ENCODE peak calls at places on chromosomes 11 and 22, in seven cellular contexts. E is pancreas, N is fibroblast of mammary gland, B is ovary, I is brain microvascular endothelial cell, F is left ventricle myocardium inferior, D is lower leg skin. Z is an unnamed sample.

GRCh38 chr11:85661972-85662664 is 2.8 kb downstream of the CREBZF start:
- DNase-seq in F (no peak), B (no peak), I (no peak), N (peak), E (no peak), D (no peak), Z (no peak)

GRCh38 chr11:10201343-10201742 is 92.7 kb downstream of the SBF2 start:
- DNase-seq in B (no peak), E (no peak), I (no peak), N (no peak), D (no peak), F (no peak), Z (no peak)

GRCh38 chr22:27170491-27170890 is 513.1 kb downstream of the MIAT start:
- DNase-seq in E (no peak), B (peak), D (no peak), F (no peak), I (peak), N (peak), Z (no peak)

GRCh38 chr22:29768052-29768680 is 997 bp downstream of the UQCR10 start:
- DNase-seq in N (no peak), I (no peak), D (no peak), F (no peak), B (no peak), E (no peak), Z (no peak)

GRCh38 chr11:61477734-61478148 is 30.8 kb upstream of the LRRC10B start:
- DNase-seq in I (no peak), E (peak), F (peak), B (peak), D (no peak), N (peak), Z (no peak)

GRCh38 chr22:22348127-22348814 is 103.7 kb downstream of the VPREB1 start:
- DNase-seq in I (no peak), B (no peak), D (no peak), F (no peak), N (no peak), E (no peak), Z (no peak)

GRCh38 chr11:95925011-95925410 is 1.1 kb upstream of the MTMR2 start:
- DNase-seq in F (no peak), I (no peak), D (no peak), N (peak), E (no peak), B (no peak), Z (no peak)

GRCh38 chr11:91921974-91922373 is 302.6 kb upstream of the FAT3 start:
- DNase-seq in E (no peak), F (no peak), I (no peak), N (no peak), D (no peak), B (no peak), Z (no peak)

GRCh38 chr22:30947163-30947820 is 21.3 kb downstream of the MORC2 start:
- DNase-seq in F (peak), D (peak), E (no peak), N (no peak), B (no peak), I (no peak), Z (no peak)

GRCh38 chr11:112132737-112133136 is 31.2 kb downstream of the IL18 start:
- DNase-seq in B (no peak), F (no peak), I (no peak), N (no peak), E (no peak), D (no peak), Z (no peak)

GRCh38 chr22:44329179-44329796 is 16.5 kb upstream of the SHISAL1 start:
- DNase-seq in I (no peak), N (no peak), F (no peak), E (no peak), B (no peak), D (no peak), Z (no peak)

GRCh38 chr11:2138436-2139117 is 612 bp downstream of the IGF2 start:
- DNase-seq in B (peak), D (no peak), F (no peak), E (no peak), I (no peak), N (no peak), Z (no peak)

GRCh38 chr11:59223611-59224010 is 10.9 kb upstream of the MPEG1 start:
- DNase-seq in D (no peak), N (peak), I (no peak), F (no peak), E (no peak), B (no peak), Z (no peak)

GRCh38 chr11:34790620-34791019 is 125.6 kb downstream of the APIP start:
- DNase-seq in I (no peak), F (no peak), E (no peak), B (no peak), N (no peak), D (no peak), Z (no peak)

GRCh38 chr22:20268350-20269012 is 363 bp upstream of the RTN4R start:
- DNase-seq in N (peak), E (peak), D (no peak), F (peak), I (no peak), B (no peak), Z (no peak)

GRCh38 chr11:86740628-86741488 is 59.5 kb upstream of the PRSS23 start:
- DNase-seq in I (peak), F (no peak), B (peak), E (peak), D (peak), N (peak), Z (no peak)

GRCh38 chr11:37505406-37505805 is 907.4 kb upstream of the RAG2 start:
- DNase-seq in I (no peak), N (no peak), E (no peak), D (no peak), B (no peak), F (no peak), Z (no peak)

GRCh38 chr11:72144807-72145565 is 9.5 kb downstream of the FOLR3 start:
- DNase-seq in B (no peak), N (peak), D (no peak), I (peak), F (no peak), E (no peak), Z (no peak)

GRCh38 chr11:69531071-69531716 is 49.7 kb downstream of the LINC01488 start:
- DNase-seq in F (no peak), N (no peak), D (no peak), E (no peak), B (no peak), I (no peak), Z (no peak)

GRCh38 chr11:126214446-126215240 is 3.1 kb downstream of the FAM118B start:
- DNase-seq in F (no peak), D (no peak), E (no peak), B (no peak), N (no peak), I (no peak), Z (peak)

GRCh38 chr11:68956547-68957254 is 24.1 kb downstream of the MRGPRD start:
- DNase-seq in F (no peak), I (no peak), B (no peak), N (no peak), E (no peak), D (no peak), Z (no peak)

GRCh38 chr22:49649166-49649565 is 178.5 kb downstream of the BRD1 start:
- DNase-seq in B (no peak), N (no peak), E (no peak), F (no peak), D (no peak), I (no peak), Z (no peak)

GRCh38 chr22:17921871-17922821 is 102.2 kb downstream of the MICAL3 start:
- DNase-seq in B (no peak), F (peak), E (no peak), N (no peak), D (no peak), I (no peak), Z (peak)

GRCh38 chr11:62671272-62671603 is 235 bp upstream of the UQCC3 start:
- DNase-seq in B (no peak), E (no peak), N (peak), D (no peak), I (peak), F (no peak), Z (no peak)

GRCh38 chr11:74319139-74319538 is 7.7 kb upstream of the P4HA3 start:
- DNase-seq in E (no peak), I (peak), F (no peak), D (no peak), N (peak), B (no peak), Z (no peak)

GRCh38 chr11:74316772-74317505 is 5.5 kb upstream of the P4HA3 start:
- DNase-seq in E (no peak), N (peak), D (no peak), I (peak), F (no peak), B (no peak), Z (no peak)

GRCh38 chr11:74321487-74322188 is 10.2 kb upstream of the P4HA3 start:
- DNase-seq in E (no peak), I (peak), N (peak), B (no peak), F (no peak), D (peak), Z (no peak)

GRCh38 chr11:74320538-74320937 is 9.1 kb upstream of the P4HA3 start:
- DNase-seq in N (peak), B (no peak), F (no peak), E (no peak), I (no peak), D (no peak), Z (no peak)

GRCh38 chr11:74318241-74318932 is 6.9 kb upstream of the P4HA3 start:
- DNase-seq in B (no peak), D (no peak), N (peak), F (no peak), E (no peak), I (peak), Z (no peak)
- TF ChIP-seq CTCF in B (no peak), D (no peak), N (peak), F (no peak), E (no peak), I (peak), Z (no peak)

GRCh38 chr11:119371778-119372182 is 9.7 kb downstream of the USP2 start:
- DNase-seq in I (no peak), E (no peak), B (no peak), D (no peak), N (no peak), F (no peak), Z (no peak)
- TF ChIP-seq CTCF in I (peak), E (no peak), B (no peak), D (no peak), N (no peak), F (peak), Z (peak)

DNA sequence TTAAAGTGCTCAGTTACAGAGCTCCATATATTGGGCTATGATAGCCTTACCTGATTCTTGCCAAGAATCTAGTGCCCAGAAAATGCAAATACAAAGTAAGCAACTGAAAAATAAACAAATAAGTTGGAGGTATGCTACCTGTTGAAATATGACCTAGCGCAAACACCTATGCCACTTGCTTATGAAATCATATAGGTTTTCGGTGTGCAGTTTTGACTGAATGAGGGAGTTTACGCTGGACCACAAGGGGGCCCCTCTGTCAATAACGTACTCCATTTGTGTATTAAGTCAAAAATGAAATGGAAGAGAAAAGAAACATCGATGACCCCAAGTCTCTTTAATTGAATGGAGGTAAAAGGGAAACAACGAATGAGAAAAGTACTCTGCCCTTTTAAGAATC is 84.9 kb upstream of the TRIM77 start:
- DNase-seq in B (no peak), I (no peak), E (no peak), F (no peak), D (no peak), N (no peak), Z (peak)
- TF ChIP-seq CTCF in B (no peak), I (peak), E (no peak), F (no peak), D (no peak), N (peak), Z (peak)

GRCh38 chr11:65182258-65183170 is 786 bp downstream of the CAPN1 start:
- DNase-seq in I (no peak), F (peak), D (no peak), N (peak), B (peak), E (peak), Z (no peak)

GRCh38 chr11:65184146-65184545 is 2.4 kb downstream of the CAPN1 start:
- DNase-seq in I (no peak), F (no peak), B (no peak), D (no peak), E (no peak), N (no peak), Z (no peak)

GRCh38 chr11:65183201-65183891 is 1.6 kb downstream of the CAPN1 start:
- DNase-seq in D (peak), F (no peak), N (no peak), B (no peak), I (no peak), E (no peak), Z (no peak)

GRCh38 chr11:65180877-65181568 is 705 bp upstream of the CAPN1 start:
- DNase-seq in D (peak), F (peak), I (peak), E (peak), B (peak), N (peak), Z (no peak)

DNA sequence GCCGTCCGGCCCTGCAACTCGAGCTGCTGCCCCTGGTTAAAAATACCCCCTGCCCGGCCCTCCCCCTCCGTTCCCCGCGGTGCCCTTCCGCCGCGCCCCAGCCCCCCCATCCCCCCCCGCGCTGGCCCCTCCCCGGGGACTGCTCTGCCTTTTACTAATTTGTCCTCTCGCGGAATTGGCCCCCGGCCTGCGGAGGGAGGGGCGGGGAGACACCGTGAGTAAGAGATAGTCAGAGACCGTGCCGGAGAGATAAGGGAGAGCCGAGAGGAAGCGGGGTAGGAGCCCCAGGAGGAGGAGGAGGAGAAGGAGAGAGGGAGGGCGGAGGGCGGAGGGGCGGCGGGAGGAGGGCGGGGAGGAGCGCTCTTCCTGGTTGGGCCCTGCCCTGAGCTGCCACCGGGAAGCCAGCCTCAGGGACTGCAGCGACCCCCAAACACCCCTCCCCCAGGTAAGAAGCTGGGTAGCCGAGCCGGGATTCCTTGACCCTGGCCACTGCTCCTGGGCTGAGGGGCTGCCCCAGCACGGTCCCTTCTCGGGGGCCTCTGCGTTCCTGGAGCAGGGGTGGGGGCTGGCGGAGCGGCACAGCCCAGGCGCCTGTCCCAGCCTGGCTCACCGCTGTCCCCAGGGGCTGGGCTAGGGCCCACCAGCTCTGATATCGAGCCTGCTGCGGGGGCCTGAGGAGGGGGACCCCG is at the start of gene CAPN1:
- DNase-seq in D (peak), B (peak), E (peak), N (peak), F (peak), I (peak), Z (no peak)
- TF ChIP-seq CTCF in D (no peak), B (no peak), E (no peak), N (no peak), F (no peak), I (no peak), Z (no peak)

DNA sequence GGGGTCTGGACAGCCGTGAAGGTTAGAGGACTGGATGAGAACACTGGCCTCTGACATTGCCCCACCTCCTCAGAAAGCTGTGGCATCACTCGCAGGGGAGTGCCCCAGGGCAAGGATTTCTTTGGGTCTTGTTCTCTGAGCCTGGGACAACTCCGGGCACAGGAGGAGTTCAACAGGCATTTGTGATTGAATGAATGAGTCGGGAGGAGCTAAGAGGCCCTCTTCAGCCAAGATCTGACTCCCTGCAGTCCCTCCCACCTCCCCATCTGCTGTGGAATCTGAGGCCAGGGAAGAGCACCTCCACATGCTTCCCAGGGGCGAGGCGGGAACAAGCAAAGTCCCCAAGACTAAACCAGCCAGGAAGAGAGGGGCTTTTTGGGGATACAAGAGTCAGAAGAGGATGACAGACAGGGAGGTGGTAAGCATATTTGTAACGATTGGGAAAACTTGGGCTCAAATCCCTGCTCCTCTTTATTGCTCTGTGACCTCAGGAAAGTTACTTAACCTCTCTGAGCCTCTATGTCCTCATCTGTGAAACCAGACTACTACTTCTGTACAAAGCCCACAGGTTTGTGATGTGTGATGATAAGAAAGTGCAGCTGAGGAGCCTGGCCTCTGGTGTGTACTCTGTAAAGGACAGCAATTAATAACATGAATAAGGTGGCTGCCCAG is 6.4 kb downstream of the TP53I11 start:
- DNase-seq in I (no peak), N (no peak), F (no peak), B (no peak), E (no peak), D (no peak), Z (no peak)
- TF ChIP-seq CTCF in I (no peak), N (no peak), F (no peak), B (no peak), E (no peak), D (no peak), Z (no peak)

GRCh38 chr22:47549741-47550340 is 787.4 kb downstream of the TBC1D22A start:
- DNase-seq in F (no peak), E (no peak), N (no peak), I (no peak), B (no peak), D (no peak), Z (no peak)

GRCh38 chr22:47548953-47549740 is 786.7 kb downstream of the TBC1D22A start:
- DNase-seq in B (no peak), E (no peak), I (no peak), F (no peak), D (no peak), N (no peak), Z (no peak)

GRCh38 chr22:47547239-47547661 is 784.8 kb downstream of the TBC1D22A start:
- DNase-seq in D (no peak), B (no peak), F (no peak), N (no peak), E (no peak), I (no peak), Z (no peak)

GRCh38 chr22:47550524-47551437 is 788.3 kb downstream of the TBC1D22A start:
- DNase-seq in N (no peak), E (no peak), D (no peak), F (no peak), I (no peak), B (no peak), Z (no peak)

GRCh38 chr22:47547881-47548630 is 785.6 kb downstream of the TBC1D22A start:
- DNase-seq in D (no peak), N (no peak), E (no peak), F (no peak), I (no peak), B (no peak), Z (no peak)
- TF ChIP-seq CTCF in D (no peak), N (no peak), E (no peak), F (no peak), I (no peak), B (no peak), Z (no peak)

Z was measured in LNCaP clone FGC.